ENCODE peak calls at places on chromosomes 11 and 22, in nine cellular contexts. One of them, this sample, is unnamed.

GRCh38 chr11:72144807-72145565 is 9.5 kb downstream of the FOLR3 start:
- DNase-seq in Calu3: peak
- DNase-seq in CD14-positive monocyte: no peak
- DNase-seq in activated T-helper 1 cell treated with anti-CD3 and anti-CD28 coated beads, Interleukin-12 subunit alpha, Interleukin-12 subunit beta, Interleukin-2, Interleukin-4 antibody, amounts not matched to agents 30 ng/mL and 10 ng/mL and 1 ng/mL, durations not matched to agents 14 hours and 24 hours and 36 hours: no peak
- DNase-seq in brain microvascular endothelial cell: peak
- DNase-seq in activated T-cell treated with anti-CD3 and anti-CD28 coated beads, Interleukin-2, amount 50 U/mL, for 72 hours: no peak
- DNase-seq in BJ: peak
- DNase-seq in NCI-H2171 treated with DMSO at 0.1 percent for 48 hours: no peak
- DNase-seq in cardiac muscle cell: peak
- DNase-seq in this sample: peak

GRCh38 chr11:43419460-43419859 is 60.7 kb downstream of the TTC17 start:
- DNase-seq in NCI-H2171 treated with DMSO at 0.1 percent for 48 hours: peak
- DNase-seq in cardiac muscle cell: peak
- DNase-seq in brain microvascular endothelial cell: peak
- DNase-seq in BJ: no peak
- DNase-seq in activated T-helper 1 cell treated with anti-CD3 and anti-CD28 coated beads, Interleukin-12 subunit alpha, Interleukin-12 subunit beta, Interleukin-2, Interleukin-4 antibody, amounts not matched to agents 30 ng/mL and 10 ng/mL and 1 ng/mL, durations not matched to agents 14 hours and 24 hours and 36 hours: peak
- DNase-seq in Calu3: peak
- DNase-seq in CD14-positive monocyte: no peak
- DNase-seq in activated T-cell treated with anti-CD3 and anti-CD28 coated beads, Interleukin-2, amount 50 U/mL, for 72 hours: peak
- DNase-seq in this sample: no peak

GRCh38 chr22:33726294-33726711 is 194.0 kb downstream of the LARGE1 start:
- DNase-seq in Calu3: no peak
- DNase-seq in CD14-positive monocyte: no peak
- DNase-seq in brain microvascular endothelial cell: peak
- DNase-seq in activated T-helper 1 cell treated with anti-CD3 and anti-CD28 coated beads, Interleukin-12 subunit alpha, Interleukin-12 subunit beta, Interleukin-2, Interleukin-4 antibody, amounts not matched to agents 30 ng/mL and 10 ng/mL and 1 ng/mL, durations not matched to agents 14 hours and 24 hours and 36 hours: no peak
- DNase-seq in NCI-H2171 treated with DMSO at 0.1 percent for 48 hours: no peak
- DNase-seq in cardiac muscle cell: peak
- DNase-seq in BJ: peak
- DNase-seq in activated T-cell treated with anti-CD3 and anti-CD28 coated beads, Interleukin-2, amount 50 U/mL, for 72 hours: no peak
- DNase-seq in this sample: peak

GRCh38 chr11:65586676-65587075 is 8.9 kb downstream of the KCNK7 start:
- DNase-seq in activated T-cell treated with anti-CD3 and anti-CD28 coated beads, Interleukin-2, amount 50 U/mL, for 72 hours: no peak
- DNase-seq in cardiac muscle cell: peak
- DNase-seq in Calu3: no peak
- DNase-seq in NCI-H2171 treated with DMSO at 0.1 percent for 48 hours: no peak
- DNase-seq in brain microvascular endothelial cell: no peak
- DNase-seq in BJ: no peak
- DNase-seq in activated T-helper 1 cell treated with anti-CD3 and anti-CD28 coated beads, Interleukin-12 subunit alpha, Interleukin-12 subunit beta, Interleukin-2, Interleukin-4 antibody, amounts not matched to agents 30 ng/mL and 10 ng/mL and 1 ng/mL, durations not matched to agents 14 hours and 24 hours and 36 hours: no peak
- DNase-seq in CD14-positive monocyte: no peak
- DNase-seq in this sample: no peak

GRCh38 chr11:126756416-126756815 is 244.2 kb downstream of the KIRREL3 start:
- DNase-seq in Calu3: no peak
- DNase-seq in cardiac muscle cell: no peak
- DNase-seq in activated T-cell treated with anti-CD3 and anti-CD28 coated beads, Interleukin-2, amount 50 U/mL, for 72 hours: no peak
- DNase-seq in BJ: no peak
- DNase-seq in NCI-H2171 treated with DMSO at 0.1 percent for 48 hours: peak
- DNase-seq in activated T-helper 1 cell treated with anti-CD3 and anti-CD28 coated beads, Interleukin-12 subunit alpha, Interleukin-12 subunit beta, Interleukin-2, Interleukin-4 antibody, amounts not matched to agents 30 ng/mL and 10 ng/mL and 1 ng/mL, durations not matched to agents 14 hours and 24 hours and 36 hours: no peak
- DNase-seq in brain microvascular endothelial cell: no peak
- DNase-seq in CD14-positive monocyte: no peak
- DNase-seq in this sample: no peak

GRCh38 chr11:27718346-27718852 is 18.1 kb upstream of the BDNF start:
- DNase-seq in brain microvascular endothelial cell: peak
- DNase-seq in Calu3: peak
- DNase-seq in activated T-cell treated with anti-CD3 and anti-CD28 coated beads, Interleukin-2, amount 50 U/mL, for 72 hours: no peak
- DNase-seq in cardiac muscle cell: peak
- DNase-seq in NCI-H2171 treated with DMSO at 0.1 percent for 48 hours: peak
- DNase-seq in BJ: peak
- DNase-seq in activated T-helper 1 cell treated with anti-CD3 and anti-CD28 coated beads, Interleukin-12 subunit alpha, Interleukin-12 subunit beta, Interleukin-2, Interleukin-4 antibody, amounts not matched to agents 30 ng/mL and 10 ng/mL and 1 ng/mL, durations not matched to agents 14 hours and 24 hours and 36 hours: no peak
- DNase-seq in CD14-positive monocyte: no peak
- DNase-seq in this sample: peak

GRCh38 chr11:96012086-96012824 is 88.3 kb upstream of the MTMR2 start:
- DNase-seq in CD14-positive monocyte: no peak
- DNase-seq in brain microvascular endothelial cell: peak
- DNase-seq in Calu3: peak
- DNase-seq in cardiac muscle cell: peak
- DNase-seq in BJ: no peak
- DNase-seq in activated T-helper 1 cell treated with anti-CD3 and anti-CD28 coated beads, Interleukin-12 subunit alpha, Interleukin-12 subunit beta, Interleukin-2, Interleukin-4 antibody, amounts not matched to agents 30 ng/mL and 10 ng/mL and 1 ng/mL, durations not matched to agents 14 hours and 24 hours and 36 hours: peak
- DNase-seq in activated T-cell treated with anti-CD3 and anti-CD28 coated beads, Interleukin-2, amount 50 U/mL, for 72 hours: peak
- DNase-seq in NCI-H2171 treated with DMSO at 0.1 percent for 48 hours: peak
- DNase-seq in this sample: peak

GRCh38 chr22:30104501-30105156 is 24.4 kb downstream of the HORMAD2 start:
- DNase-seq in NCI-H2171 treated with DMSO at 0.1 percent for 48 hours: no peak
- DNase-seq in activated T-helper 1 cell treated with anti-CD3 and anti-CD28 coated beads, Interleukin-12 subunit alpha, Interleukin-12 subunit beta, Interleukin-2, Interleukin-4 antibody, amounts not matched to agents 30 ng/mL and 10 ng/mL and 1 ng/mL, durations not matched to agents 14 hours and 24 hours and 36 hours: peak
- DNase-seq in brain microvascular endothelial cell: no peak
- DNase-seq in Calu3: no peak
- DNase-seq in BJ: no peak
- DNase-seq in cardiac muscle cell: peak
- DNase-seq in CD14-positive monocyte: no peak
- DNase-seq in activated T-cell treated with anti-CD3 and anti-CD28 coated beads, Interleukin-2, amount 50 U/mL, for 72 hours: no peak
- DNase-seq in this sample: no peak

GRCh38 chr11:66970808-66971442 is 4.2 kb upstream of the C11orf86 start:
- DNase-seq in activated T-helper 1 cell treated with anti-CD3 and anti-CD28 coated beads, Interleukin-12 subunit alpha, Interleukin-12 subunit beta, Interleukin-2, Interleukin-4 antibody, amounts not matched to agents 30 ng/mL and 10 ng/mL and 1 ng/mL, durations not matched to agents 14 hours and 24 hours and 36 hours: no peak
- DNase-seq in Calu3: peak
- DNase-seq in brain microvascular endothelial cell: peak
- DNase-seq in activated T-cell treated with anti-CD3 and anti-CD28 coated beads, Interleukin-2, amount 50 U/mL, for 72 hours: peak
- DNase-seq in BJ: peak
- DNase-seq in NCI-H2171 treated with DMSO at 0.1 percent for 48 hours: no peak
- DNase-seq in CD14-positive monocyte: peak
- DNase-seq in cardiac muscle cell: peak
- DNase-seq in this sample: peak

GRCh38 chr22:42582987-42583386 is 29.2 kb downstream of the SERHL2 start:
- DNase-seq in NCI-H2171 treated with DMSO at 0.1 percent for 48 hours: no peak
- DNase-seq in Calu3: no peak
- DNase-seq in cardiac muscle cell: no peak
- DNase-seq in brain microvascular endothelial cell: no peak
- DNase-seq in activated T-helper 1 cell treated with anti-CD3 and anti-CD28 coated beads, Interleukin-12 subunit alpha, Interleukin-12 subunit beta, Interleukin-2, Interleukin-4 antibody, amounts not matched to agents 30 ng/mL and 10 ng/mL and 1 ng/mL, durations not matched to agents 14 hours and 24 hours and 36 hours: no peak
- DNase-seq in BJ: no peak
- DNase-seq in CD14-positive monocyte: no peak
- DNase-seq in activated T-cell treated with anti-CD3 and anti-CD28 coated beads, Interleukin-2, amount 50 U/mL, for 72 hours: no peak
- DNase-seq in this sample: no peak

GRCh38 chr11:96707273-96707672 is 317.5 kb downstream of the JRKL start:
- DNase-seq in NCI-H2171 treated with DMSO at 0.1 percent for 48 hours: no peak
- DNase-seq in cardiac muscle cell: no peak
- DNase-seq in CD14-positive monocyte: no peak
- DNase-seq in Calu3: no peak
- DNase-seq in activated T-helper 1 cell treated with anti-CD3 and anti-CD28 coated beads, Interleukin-12 subunit alpha, Interleukin-12 subunit beta, Interleukin-2, Interleukin-4 antibody, amounts not matched to agents 30 ng/mL and 10 ng/mL and 1 ng/mL, durations not matched to agents 14 hours and 24 hours and 36 hours: no peak
- DNase-seq in activated T-cell treated with anti-CD3 and anti-CD28 coated beads, Interleukin-2, amount 50 U/mL, for 72 hours: no peak
- DNase-seq in BJ: no peak
- DNase-seq in brain microvascular endothelial cell: no peak
- DNase-seq in this sample: no peak

GRCh38 chr22:44538518-44539315 is 40.7 kb upstream of the RTL6 start:
- DNase-seq in brain microvascular endothelial cell: no peak
- DNase-seq in activated T-helper 1 cell treated with anti-CD3 and anti-CD28 coated beads, Interleukin-12 subunit alpha, Interleukin-12 subunit beta, Interleukin-2, Interleukin-4 antibody, amounts not matched to agents 30 ng/mL and 10 ng/mL and 1 ng/mL, durations not matched to agents 14 hours and 24 hours and 36 hours: no peak
- DNase-seq in CD14-positive monocyte: no peak
- DNase-seq in BJ: no peak
- DNase-seq in NCI-H2171 treated with DMSO at 0.1 percent for 48 hours: no peak
- DNase-seq in Calu3: no peak
- DNase-seq in cardiac muscle cell: no peak
- DNase-seq in activated T-cell treated with anti-CD3 and anti-CD28 coated beads, Interleukin-2, amount 50 U/mL, for 72 hours: no peak
- DNase-seq in this sample: no peak

GRCh38 chr22:35448552-35448922 is 48.6 kb downstream of the MCM5 start:
- DNase-seq in Calu3: no peak
- DNase-seq in brain microvascular endothelial cell: no peak
- DNase-seq in NCI-H2171 treated with DMSO at 0.1 percent for 48 hours: no peak
- DNase-seq in activated T-cell treated with anti-CD3 and anti-CD28 coated beads, Interleukin-2, amount 50 U/mL, for 72 hours: no peak
- DNase-seq in cardiac muscle cell: no peak
- DNase-seq in activated T-helper 1 cell treated with anti-CD3 and anti-CD28 coated beads, Interleukin-12 subunit alpha, Interleukin-12 subunit beta, Interleukin-2, Interleukin-4 antibody, amounts not matched to agents 30 ng/mL and 10 ng/mL and 1 ng/mL, durations not matched to agents 14 hours and 24 hours and 36 hours: no peak
- DNase-seq in CD14-positive monocyte: no peak
- DNase-seq in BJ: no peak
- DNase-seq in this sample: no peak

This sample was measured in AG09309.